ENCODE peak calls at places on chromosomes 3 and 15, in eight cellular contexts. B is cardiac fibroblast, R is colonic mucosa, C is tibial artery, X is uterus, S is brain microvascular endothelial cell, M is Calu3, Y is nephron progenitor cell. Z is an unnamed sample.
A peak's percentile ranks its signal among the peaks of the same experiment; 100 is the strongest.

GRCh38 chr3:177300039-177300833 is 103.0 kb upstream of the TBL1XR1 start:
- DNase-seq in B (peak; percentile 41), R (peak; percentile 86), C (peak; percentile 36), X (no peak), S (peak; percentile 42), M (peak; percentile 72), Y (peak; percentile 56), Z (no peak)

GRCh38 chr3:162586591-162586990 is 1090.0 kb downstream of the OTOL1 start:
- DNase-seq in B (peak; percentile 16), R (no peak), C (no peak), X (no peak), S (peak; percentile 16), M (no peak), Y (no peak), Z (no peak)

GRCh38 chr3:45654344-45654934 is 34.8 kb upstream of the SACM1L start:
- DNase-seq in B (no peak), R (no peak), C (no peak), X (no peak), S (no peak), M (no peak), Y (no peak), Z (no peak)

GRCh38 chr3:157119369-157119951 is 40.5 kb downstream of the CCNL1 start:
- DNase-seq in B (no peak), R (peak; percentile 79), C (no peak), X (no peak), S (no peak), M (peak; percentile 85), Y (no peak), Z (no peak)

GRCh38 chr3:169907476-169907875 is 3.9 kb upstream of the SAMD7 start:
- DNase-seq in B (no peak), R (no peak), C (no peak), X (no peak), S (no peak), M (no peak), Y (no peak), Z (no peak)

GRCh38 chr3:100386437-100387064 is 14.3 kb downstream of the TOMM70 start:
- DNase-seq in B (no peak), R (no peak), C (no peak), X (no peak), S (no peak), M (no peak), Y (no peak), Z (no peak)

GRCh38 chr15:58203537-58203936 is 65.4 kb downstream of the AQP9 start:
- DNase-seq in B (peak; percentile 98), R (no peak), C (no peak), X (no peak), S (peak; percentile 95), M (no peak), Y (no peak), Z (no peak)

GRCh38 chr3:17213102-17213501 is 328.3 kb downstream of the PLCL2 start:
- DNase-seq in B (peak; percentile 66), R (no peak), C (no peak), X (no peak), S (no peak), M (no peak), Y (no peak), Z (no peak)

GRCh38 chr3:184459355-184459754 is 79.5 kb downstream of the CHRD start:
- DNase-seq in B (peak; percentile 94), R (no peak), C (no peak), X (no peak), S (peak; percentile 95), M (no peak), Y (no peak), Z (no peak)

GRCh38 chr15:99443056-99443756 is 122.6 kb upstream of the MEF2A start:
- DNase-seq in B (no peak), R (no peak), C (peak; percentile 18), X (no peak), S (no peak), M (no peak), Y (no peak), Z (peak; percentile 69)

GRCh38 chr15:92079047-92079446 is 225.5 kb downstream of the SLCO3A1 start:
- DNase-seq in B (peak; percentile 22), R (no peak), C (no peak), X (no peak), S (no peak), M (peak; percentile 27), Y (no peak), Z (no peak)

GRCh38 chr3:46986055-46986730 is 6.7 kb downstream of the NBEAL2 start:
- DNase-seq in B (no peak), R (no peak), C (no peak), X (no peak), S (no peak), M (no peak), Y (no peak), Z (no peak)

GRCh38 chr3:56795097-56795806 is 6.5 kb downstream of the ARHGEF3 start:
- DNase-seq in B (peak; percentile 69), R (no peak), C (no peak), X (no peak), S (peak; percentile 20), M (no peak), Y (no peak), Z (no peak)

GRCh38 chr3:44894485-44894884 is 20.1 kb downstream of the TGM4 start:
- DNase-seq in B (peak; percentile 30), R (no peak), C (no peak), X (no peak), S (no peak), M (no peak), Y (no peak), Z (no peak)

GRCh38 chr3:103393395-103394186 is 958.8 kb downstream of the ZPLD1 start:
- DNase-seq in B (no peak), R (no peak), C (no peak), X (no peak), S (no peak), M (no peak), Y (no peak), Z (no peak)

GRCh38 chr3:93973160-93974126 is at the start of gene PROS1:
- DNase-seq in B (peak; percentile 83), R (peak; percentile 87), C (peak; percentile 88), X (peak; percentile 88), S (peak; percentile 58), M (peak; percentile 49), Y (peak; percentile 75), Z (peak; percentile 91)

GRCh38 chr15:70555713-70556112 is 207.6 kb downstream of the UACA start:
- DNase-seq in B (no peak), R (no peak), C (no peak), X (no peak), S (no peak), M (no peak), Y (no peak), Z (no peak)

GRCh38 chr3:79203144-79203519 is 564.7 kb downstream of the ROBO1 start:
- DNase-seq in B (no peak), R (no peak), C (no peak), X (no peak), S (no peak), M (no peak), Y (no peak), Z (no peak)

GRCh38 chr15:63476229-63476632 is 28.2 kb upstream of the USP3 start:
- DNase-seq in B (peak; percentile 99), R (no peak), C (no peak), X (no peak), S (peak; percentile 97), M (peak; percentile 39), Y (no peak), Z (no peak)

GRCh38 chr3:5489536-5489935 is 302.0 kb downstream of the EDEM1 start:
- DNase-seq in B (no peak), R (peak; percentile 19), C (no peak), X (no peak), S (no peak), M (no peak), Y (no peak), Z (no peak)

GRCh38 chr3:107592073-107592472 is 69.3 kb downstream of the BBX start:
- DNase-seq in B (no peak), R (no peak), C (no peak), X (no peak), S (no peak), M (no peak), Y (no peak), Z (no peak)

GRCh38 chr15:67067161-67067853 is 1.9 kb downstream of the SMAD3 start:
- DNase-seq in B (peak; percentile 45), R (no peak), C (no peak), X (peak; percentile 36), S (no peak), M (no peak), Y (peak; percentile 42), Z (no peak)

GRCh38 chr3:17749705-17750293 is 7.4 kb upstream of the TBC1D5 start:
- DNase-seq in B (no peak), R (no peak), C (no peak), X (no peak), S (no peak), M (no peak), Y (no peak), Z (no peak)

GRCh38 chr15:66097151-66098018 is 156.2 kb downstream of the MEGF11 start:
- DNase-seq in B (no peak), R (no peak), C (no peak), X (no peak), S (no peak), M (no peak), Y (no peak), Z (no peak)

GRCh38 chr15:72284781-72285180 is 12.4 kb upstream of the PARP6 start:
- DNase-seq in B (peak; percentile 27), R (no peak), C (no peak), X (no peak), S (no peak), M (no peak), Y (no peak), Z (no peak)

DNA sequence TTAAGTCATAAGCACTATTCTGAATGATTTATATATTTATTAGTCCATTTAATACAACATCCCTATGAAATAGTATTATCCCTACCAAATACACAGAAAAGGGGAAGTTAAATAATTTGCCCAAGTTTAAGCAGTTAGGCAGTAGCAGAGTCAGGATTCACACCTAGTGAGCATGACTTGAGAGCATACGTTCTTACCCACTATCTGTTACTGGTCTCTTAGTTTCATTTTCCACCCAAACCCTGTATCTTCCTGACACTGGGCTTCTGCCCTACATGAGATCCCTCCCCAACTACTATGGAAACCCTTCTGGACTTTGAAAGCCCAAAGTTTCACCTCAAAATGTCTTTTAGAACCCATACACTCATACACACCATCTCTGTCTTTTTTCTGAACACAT is 4.4 kb upstream of the ATOSA start:
- DNase-seq in B (no peak), R (no peak), C (no peak), X (no peak), S (no peak), M (no peak), Y (no peak), Z (no peak)
- TF ChIP-seq CTCF in B (no peak), R (no peak), C (no peak), X (no peak), S (no peak), M (no peak), Y (no peak), Z (no peak)

GRCh38 chr3:123314409-123315270 is 112.9 kb downstream of the SEC22A start:
- DNase-seq in B (no peak), R (no peak), C (no peak), X (no peak), S (no peak), M (no peak), Y (no peak), Z (no peak)
- TF ChIP-seq CTCF in B (no peak), R (no peak), C (no peak), X (no peak), S (no peak), M (no peak), Y (no peak), Z (no peak)

GRCh38 chr3:9930804-9931418 is 2.7 kb upstream of the CRELD1 start:
- DNase-seq in B (peak; percentile 45), R (no peak), C (no peak), X (no peak), S (no peak), M (no peak), Y (no peak), Z (no peak)
- TF ChIP-seq CTCF in B (peak; percentile 21), R (no peak), C (no peak), X (no peak), S (peak; percentile 33), M (no peak), Y (no peak), Z (no peak)

GRCh38 chr3:124351430-124352142 is 359.7 kb upstream of the ROPN1 start:
- DNase-seq in B (peak; percentile 77), R (peak; percentile 34), C (no peak), X (no peak), S (peak; percentile 66), M (peak; percentile 22), Y (peak; percentile 43), Z (no peak)
- TF ChIP-seq CTCF in B (peak; percentile 54), R (peak; percentile 50), C (peak; percentile 68), X (peak; percentile 46), S (peak; percentile 71), M (peak; percentile 13), Y (peak; percentile 54), Z (peak; percentile 76)